ENCODE peak calls at places on chromosomes 6 and 20, in eight cellular contexts. One of them, this sample, is unnamed.

GRCh38 chr6:12490904-12491571 is 200.9 kb downstream of the EDN1 start:
- ATAC-seq in upper lobe of left lung: no peak
- ATAC-seq in K562: no peak
- ATAC-seq in HCT116: no peak
- ATAC-seq in HepG2: no peak
- ATAC-seq in Panc1: no peak
- ATAC-seq in GM23338: no peak
- ATAC-seq in GM12878: no peak
- ATAC-seq in this sample: peak; percentile 61

GRCh38 chr6:44416103-44416502 is 28.6 kb downstream of the CDC5L start:
- ATAC-seq in GM12878: no peak
- ATAC-seq in HepG2: peak; percentile 74
- ATAC-seq in upper lobe of left lung: no peak
- ATAC-seq in K562: no peak
- ATAC-seq in Panc1: peak; percentile 38
- ATAC-seq in HCT116: peak; percentile 57
- ATAC-seq in GM23338: no peak
- ATAC-seq in this sample: no peak

GRCh38 chr6:69974193-69974592 is 107.8 kb downstream of the COL19A1 start:
- ATAC-seq in HepG2: no peak
- ATAC-seq in GM23338: no peak
- ATAC-seq in GM12878: no peak
- ATAC-seq in Panc1: no peak
- ATAC-seq in K562: peak; percentile 51
- ATAC-seq in HCT116: no peak
- ATAC-seq in upper lobe of left lung: no peak
- ATAC-seq in this sample: no peak

GRCh38 chr6:111798281-111798725 is 74.9 kb downstream of the FYN start:
- ATAC-seq in HepG2: peak; percentile 22
- ATAC-seq in Panc1: peak; percentile 36
- ATAC-seq in HCT116: no peak
- ATAC-seq in upper lobe of left lung: no peak
- ATAC-seq in GM12878: no peak
- ATAC-seq in GM23338: peak; percentile 76
- ATAC-seq in K562: no peak
- ATAC-seq in this sample: no peak

GRCh38 chr6:211856-212497 is 80.3 kb upstream of the DUSP22 start:
- ATAC-seq in HCT116: no peak
- ATAC-seq in GM12878: no peak
- ATAC-seq in K562: no peak
- ATAC-seq in GM23338: no peak
- ATAC-seq in Panc1: no peak
- ATAC-seq in upper lobe of left lung: no peak
- ATAC-seq in HepG2: no peak
- ATAC-seq in this sample: no peak

GRCh38 chr6:13453771-13454251 is 33.6 kb downstream of the GFOD1 start:
- ATAC-seq in upper lobe of left lung: no peak
- ATAC-seq in K562: no peak
- ATAC-seq in HCT116: peak; percentile 91
- ATAC-seq in Panc1: no peak
- ATAC-seq in GM23338: no peak
- ATAC-seq in HepG2: no peak
- ATAC-seq in GM12878: peak; percentile 72
- ATAC-seq in this sample: no peak

GRCh38 chr6:15308445-15309213 is 62.8 kb downstream of the JARID2 start:
- ATAC-seq in upper lobe of left lung: no peak
- ATAC-seq in HCT116: no peak
- ATAC-seq in K562: no peak
- ATAC-seq in HepG2: no peak
- ATAC-seq in GM23338: no peak
- ATAC-seq in GM12878: peak; percentile 13
- ATAC-seq in Panc1: no peak
- ATAC-seq in this sample: no peak

GRCh38 chr6:24595910-24596525 is 50.0 kb downstream of the KIAA0319 start:
- ATAC-seq in HepG2: peak; percentile 70
- ATAC-seq in GM23338: no peak
- ATAC-seq in HCT116: no peak
- ATAC-seq in upper lobe of left lung: peak; percentile 46
- ATAC-seq in Panc1: no peak
- ATAC-seq in K562: peak; percentile 62
- ATAC-seq in GM12878: no peak
- ATAC-seq in this sample: no peak

GRCh38 chr6:151389640-151390275 is 1.6 kb downstream of the ZBTB2 start:
- ATAC-seq in upper lobe of left lung: no peak
- ATAC-seq in K562: peak; percentile 85
- ATAC-seq in GM23338: peak; percentile 69
- ATAC-seq in GM12878: peak; percentile 80
- ATAC-seq in HCT116: no peak
- ATAC-seq in Panc1: peak; percentile 84
- ATAC-seq in HepG2: peak; percentile 88
- ATAC-seq in this sample: peak; percentile 15

GRCh38 chr6:114342826-114343781 is at the start of gene HS3ST5:
- ATAC-seq in GM12878: peak; percentile 81
- ATAC-seq in GM23338: peak; percentile 79
- ATAC-seq in HCT116: peak; percentile 96
- ATAC-seq in upper lobe of left lung: peak; percentile 73
- ATAC-seq in Panc1: peak; percentile 88
- ATAC-seq in K562: peak; percentile 61
- ATAC-seq in HepG2: peak; percentile 94
- ATAC-seq in this sample: peak; percentile 49

GRCh38 chr20:59808729-59809381 is 124.6 kb downstream of the SYCP2 start:
- ATAC-seq in GM23338: no peak
- ATAC-seq in HCT116: no peak
- ATAC-seq in HepG2: no peak
- ATAC-seq in Panc1: no peak
- ATAC-seq in GM12878: no peak
- ATAC-seq in upper lobe of left lung: no peak
- ATAC-seq in K562: no peak
- ATAC-seq in this sample: no peak

GRCh38 chr6:122494665-122495272 is 23.2 kb upstream of the SERINC1 start:
- ATAC-seq in GM23338: no peak
- ATAC-seq in GM12878: no peak
- ATAC-seq in Panc1: no peak
- ATAC-seq in HCT116: no peak
- ATAC-seq in K562: no peak
- ATAC-seq in HepG2: peak; percentile 51
- ATAC-seq in upper lobe of left lung: peak; percentile 67
- ATAC-seq in this sample: no peak

GRCh38 chr20:62219101-62219991 is 732 bp downstream of the HRH3 start:
- ATAC-seq in HCT116: no peak
- ATAC-seq in Panc1: peak; percentile 38
- ATAC-seq in GM12878: no peak
- ATAC-seq in K562: peak; percentile 7
- ATAC-seq in upper lobe of left lung: no peak
- ATAC-seq in HepG2: peak; percentile 1
- ATAC-seq in GM23338: peak; percentile 39
- ATAC-seq in this sample: no peak

GRCh38 chr6:139766796-139767195 is 392.3 kb upstream of the CITED2 start:
- ATAC-seq in K562: no peak
- ATAC-seq in HCT116: no peak
- ATAC-seq in upper lobe of left lung: no peak
- ATAC-seq in HepG2: no peak
- ATAC-seq in GM12878: no peak
- ATAC-seq in Panc1: no peak
- ATAC-seq in GM23338: no peak
- ATAC-seq in this sample: no peak

GRCh38 chr20:23449400-23449799 is 3.3 kb downstream of the CST11 start:
- ATAC-seq in K562: no peak
- ATAC-seq in Panc1: no peak
- ATAC-seq in GM23338: no peak
- ATAC-seq in HepG2: no peak
- ATAC-seq in HCT116: no peak
- ATAC-seq in GM12878: peak; percentile 55
- ATAC-seq in upper lobe of left lung: no peak
- ATAC-seq in this sample: no peak

GRCh38 chr6:5590187-5590586 is 328.9 kb downstream of the FARS2 start:
- ATAC-seq in K562: no peak
- ATAC-seq in HepG2: no peak
- ATAC-seq in upper lobe of left lung: peak; percentile 54
- ATAC-seq in GM12878: no peak
- ATAC-seq in GM23338: no peak
- ATAC-seq in HCT116: no peak
- ATAC-seq in Panc1: no peak
- ATAC-seq in this sample: no peak

GRCh38 chr20:47782920-47783552 is 2.2 kb downstream of the SULF2 start:
- ATAC-seq in upper lobe of left lung: no peak
- ATAC-seq in Panc1: no peak
- ATAC-seq in HCT116: no peak
- ATAC-seq in GM23338: no peak
- ATAC-seq in GM12878: no peak
- ATAC-seq in HepG2: peak; percentile 36
- ATAC-seq in K562: no peak
- ATAC-seq in this sample: no peak

GRCh38 chr6:13068558-13069210 is 259.7 kb downstream of the TBC1D7 start:
- ATAC-seq in GM12878: no peak
- ATAC-seq in HepG2: no peak
- ATAC-seq in HCT116: no peak
- ATAC-seq in Panc1: no peak
- ATAC-seq in GM23338: no peak
- ATAC-seq in K562: no peak
- ATAC-seq in upper lobe of left lung: no peak
- ATAC-seq in this sample: no peak

GRCh38 chr20:24948939-24949679 is at the start of gene CST7:
- ATAC-seq in HepG2: peak; percentile 10
- ATAC-seq in GM23338: no peak
- ATAC-seq in GM12878: peak; percentile 49
- ATAC-seq in HCT116: peak; percentile 7
- ATAC-seq in K562: no peak
- ATAC-seq in Panc1: peak; percentile 19
- ATAC-seq in upper lobe of left lung: peak; percentile 85
- ATAC-seq in this sample: no peak

GRCh38 chr6:28947831-28948270 is 24.1 kb upstream of the TRIM27 start:
- ATAC-seq in K562: peak; percentile 48
- ATAC-seq in Panc1: peak; percentile 57
- ATAC-seq in HepG2: peak; percentile 86
- ATAC-seq in GM23338: no peak
- ATAC-seq in HCT116: no peak
- ATAC-seq in GM12878: no peak
- ATAC-seq in upper lobe of left lung: no peak
- ATAC-seq in this sample: no peak

GRCh38 chr6:137827411-137827940 is 39.6 kb upstream of the TNFAIP3 start:
- ATAC-seq in K562: no peak
- ATAC-seq in HepG2: no peak
- ATAC-seq in HCT116: no peak
- ATAC-seq in GM23338: no peak
- ATAC-seq in GM12878: no peak
- ATAC-seq in Panc1: no peak
- ATAC-seq in upper lobe of left lung: no peak
- ATAC-seq in this sample: no peak

GRCh38 chr6:137821486-137821885 is 45.6 kb upstream of the TNFAIP3 start:
- ATAC-seq in upper lobe of left lung: no peak
- ATAC-seq in HepG2: no peak
- ATAC-seq in K562: no peak
- ATAC-seq in GM12878: no peak
- ATAC-seq in GM23338: no peak
- ATAC-seq in HCT116: no peak
- ATAC-seq in Panc1: no peak
- ATAC-seq in this sample: no peak

GRCh38 chr6:137824502-137824879 is 42.6 kb upstream of the TNFAIP3 start:
- ATAC-seq in HepG2: no peak
- ATAC-seq in upper lobe of left lung: no peak
- ATAC-seq in GM12878: no peak
- ATAC-seq in K562: peak; percentile 5
- ATAC-seq in GM23338: no peak
- ATAC-seq in HCT116: no peak
- ATAC-seq in Panc1: no peak
- ATAC-seq in this sample: no peak

GRCh38 chr6:137820952-137821351 is 46.1 kb upstream of the TNFAIP3 start:
- ATAC-seq in Panc1: no peak
- ATAC-seq in HepG2: no peak
- ATAC-seq in HCT116: no peak
- ATAC-seq in upper lobe of left lung: no peak
- ATAC-seq in K562: no peak
- ATAC-seq in GM23338: no peak
- ATAC-seq in GM12878: no peak
- ATAC-seq in this sample: peak; percentile 46

DNA sequence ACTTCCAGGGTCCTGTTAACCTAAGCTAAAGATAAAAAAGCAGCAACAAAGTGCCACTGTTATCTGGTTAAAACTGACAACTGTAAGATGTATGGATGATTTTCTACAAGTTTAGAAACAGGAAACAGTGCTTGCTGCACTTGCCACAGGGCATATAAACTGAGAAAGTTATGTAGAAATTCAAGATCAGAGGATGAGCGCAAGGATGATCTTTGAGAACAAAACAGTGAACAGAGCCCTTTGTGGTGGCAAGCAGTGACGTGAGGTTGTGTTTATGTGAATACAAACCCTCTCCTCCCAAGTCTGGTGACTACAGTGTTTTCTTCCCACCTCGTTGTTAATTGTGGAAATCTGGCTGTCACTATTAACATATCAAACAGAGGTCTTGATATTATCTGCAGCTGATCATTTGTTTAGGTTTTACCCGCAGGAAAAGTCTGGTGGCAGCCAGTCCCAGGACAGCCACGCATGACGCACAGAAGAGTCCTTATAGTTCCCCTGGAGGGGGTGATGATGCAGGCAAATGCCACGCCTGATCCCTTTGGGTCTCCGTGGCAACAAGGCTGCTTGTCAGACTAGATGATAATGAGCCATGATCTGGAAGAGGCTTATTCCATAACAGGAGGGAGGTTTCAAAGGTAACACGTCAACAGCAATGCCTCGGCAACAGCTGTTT is 43.1 kb upstream of the TNFAIP3 start:
- ATAC-seq in GM12878: peak; percentile 21
- ATAC-seq in Panc1: no peak
- ATAC-seq in HCT116: no peak
- ATAC-seq in HepG2: no peak
- ATAC-seq in K562: peak; percentile 79
- ATAC-seq in GM23338: no peak
- ATAC-seq in upper lobe of left lung: peak; percentile 76
- ATAC-seq in this sample: peak; percentile 88
- H3K27ac ChIP-seq in GM12878: no peak overlapping the region
- H3K27ac ChIP-seq in Panc1: no peak overlapping the region
- H3K27ac ChIP-seq in HCT116: no peak overlapping the region
- H3K27ac ChIP-seq in HepG2: no peak overlapping the region
- H3K27ac ChIP-seq in K562: peak overlapping the region; percentile 1
- H3K27ac ChIP-seq in GM23338: no peak overlapping the region
- H3K27ac ChIP-seq in upper lobe of left lung: peak overlapping the region; percentile 60
- H3K27ac ChIP-seq in this sample: peak overlapping the region; percentile 77

GRCh38 chr6:32844839-32845372 is 1.1 kb upstream of the PSMB8 start:
- ATAC-seq in K562: no peak
- ATAC-seq in HepG2: no peak
- ATAC-seq in GM12878: no peak
- ATAC-seq in upper lobe of left lung: no peak
- ATAC-seq in GM23338: no peak
- ATAC-seq in Panc1: no peak
- ATAC-seq in HCT116: no peak
- ATAC-seq in this sample: no peak
- TF ChIP-seq POLR2AphosphoS5 in K562: no peak
- TF ChIP-seq POLR2AphosphoS5 in HepG2: no peak
- TF ChIP-seq POLR2AphosphoS5 in GM12878: peak; percentile 64
- TF ChIP-seq POLR2AphosphoS5 in upper lobe of left lung: peak; percentile 68
- TF ChIP-seq POLR2AphosphoS5 in GM23338: peak; percentile 77
- TF ChIP-seq POLR2AphosphoS5 in Panc1: no peak
- TF ChIP-seq POLR2AphosphoS5 in HCT116: no peak
- TF ChIP-seq POLR2AphosphoS5 in this sample: no peak

GRCh38 chr20:48949304-48950170 is 28.0 kb downstream of the ARFGEF2 start:
- ATAC-seq in Panc1: no peak
- ATAC-seq in upper lobe of left lung: peak; percentile 69
- ATAC-seq in HepG2: peak; percentile 78
- ATAC-seq in GM23338: peak; percentile 89
- ATAC-seq in K562: peak; percentile 92
- ATAC-seq in GM12878: no peak
- ATAC-seq in HCT116: peak; percentile 35
- ATAC-seq in this sample: no peak
- TF ChIP-seq CTCF in Panc1: no peak
- TF ChIP-seq CTCF in upper lobe of left lung: no peak
- TF ChIP-seq CTCF in HepG2: peak; percentile 42
- TF ChIP-seq CTCF in GM23338: peak; percentile 33
- TF ChIP-seq CTCF in K562: peak; percentile 33
- TF ChIP-seq CTCF in GM12878: no peak
- TF ChIP-seq CTCF in HCT116: peak; percentile 21
- TF ChIP-seq CTCF in this sample: no peak

GRCh38 chr6:80126657-80127350 is 20.3 kb downstream of the BCKDHB start:
- ATAC-seq in K562: no peak
- ATAC-seq in Panc1: no peak
- ATAC-seq in GM12878: no peak
- ATAC-seq in upper lobe of left lung: no peak
- ATAC-seq in HepG2: peak; percentile 72
- ATAC-seq in GM23338: no peak
- ATAC-seq in HCT116: no peak
- ATAC-seq in this sample: no peak
- H3K27ac ChIP-seq in K562: no peak overlapping the region
- H3K27ac ChIP-seq in Panc1: no peak overlapping the region
- H3K27ac ChIP-seq in GM12878: no peak overlapping the region
- H3K27ac ChIP-seq in upper lobe of left lung: no peak overlapping the region
- H3K27ac ChIP-seq in HepG2: no peak overlapping the region
- H3K27ac ChIP-seq in GM23338: no peak overlapping the region
- H3K27ac ChIP-seq in HCT116: no peak overlapping the region
- H3K27ac ChIP-seq in this sample: no peak overlapping the region